ENCODE peak calls at places on chromosome 5, in four cellular contexts. M, I, Z and Q are unnamed samples.

GRCh38 chr5:177476531-177477233 is 3.2 kb upstream of the DBN1 start:
- DNase-seq in M (no peak), I (peak; percentile 68), Z (no peak), Q (no peak)

GRCh38 chr5:169288066-169288753 is 12.7 kb downstream of the SLIT3 start:
- DNase-seq in M (no peak), I (no peak), Z (no peak), Q (no peak)

GRCh38 chr5:31361234-31361633 is 167.7 kb downstream of the CDH6 start:
- DNase-seq in M (no peak), I (peak; percentile 76), Z (no peak), Q (no peak)

GRCh38 chr5:14185336-14186131 is 42.4 kb downstream of the TRIO start:
- DNase-seq in M (peak; percentile 25), I (peak; percentile 77), Z (no peak), Q (no peak)

GRCh38 chr5:176806137-176806536 is 4.2 kb upstream of the UNC5A start:
- DNase-seq in M (no peak), I (peak; percentile 18), Z (no peak), Q (no peak)

GRCh38 chr5:150514708-150515211 is 6.8 kb downstream of the NDST1 start:
- DNase-seq in M (no peak), I (peak; percentile 54), Z (no peak), Q (no peak)

GRCh38 chr5:51226420-51226735 is 156.9 kb upstream of the ISL1 start:
- DNase-seq in M (no peak), I (no peak), Z (no peak), Q (no peak)

GRCh38 chr5:124996764-124997077 is 250.3 kb upstream of the ZNF608 start:
- DNase-seq in M (no peak), I (peak; percentile 56), Z (no peak), Q (no peak)

GRCh38 chr5:172280937-172281336 is 2.6 kb downstream of the UBTD2 start:
- DNase-seq in M (no peak), I (peak; percentile 77), Z (no peak), Q (no peak)

GRCh38 chr5:136420168-136420916 is 55.0 kb upstream of the TRPC7 start:
- DNase-seq in M (no peak), I (no peak), Z (no peak), Q (no peak)

GRCh38 chr5:132090107-132090506 is 16.5 kb downstream of the CSF2 start:
- DNase-seq in M (no peak), I (peak; percentile 93), Z (peak; percentile 58), Q (no peak)

GRCh38 chr5:81819556-81820314 is 68.8 kb upstream of the SSBP2 start:
- DNase-seq in M (no peak), I (peak; percentile 61), Z (no peak), Q (no peak)

GRCh38 chr5:56326116-56326515 is 93.0 kb upstream of the ANKRD55 start:
- DNase-seq in M (no peak), I (no peak), Z (no peak), Q (no peak)

GRCh38 chr5:10642367-10642766 is 78.5 kb downstream of the ANKRD33B start:
- DNase-seq in M (no peak), I (no peak), Z (no peak), Q (no peak)

GRCh38 chr5:61599370-61600140 is 267.5 kb downstream of the ZSWIM6 start:
- DNase-seq in M (no peak), I (peak; percentile 20), Z (peak; percentile 14), Q (no peak)

GRCh38 chr5:122492675-122493074 is 180.6 kb downstream of the SNCAIP start:
- DNase-seq in M (no peak), I (no peak), Z (no peak), Q (no peak)

GRCh38 chr5:122099060-122099790 is 21.2 kb upstream of the LOX start:
- DNase-seq in M (no peak), I (peak; percentile 90), Z (no peak), Q (no peak)

GRCh38 chr5:177468329-177469058 is 4.9 kb downstream of the DBN1 start:
- DNase-seq in M (peak; percentile 58), I (peak; percentile 70), Z (peak; percentile 51), Q (no peak)

GRCh38 chr5:73300520-73301207 is 127.7 kb downstream of the TMEM174 start:
- DNase-seq in M (no peak), I (no peak), Z (no peak), Q (no peak)

GRCh38 chr5:32030226-32030625 is 143.9 kb downstream of the GOLPH3 start:
- DNase-seq in M (no peak), I (no peak), Z (no peak), Q (no peak)

GRCh38 chr5:76153996-76154395 is 70.8 kb downstream of the SV2C start:
- DNase-seq in M (no peak), I (no peak), Z (no peak), Q (no peak)

GRCh38 chr5:88674262-88675158 is 208.5 kb downstream of the MEF2C start:
- DNase-seq in M (no peak), I (no peak), Z (no peak), Q (peak; percentile 80)

GRCh38 chr5:116402235-116402634 is 172.4 kb downstream of the SEMA6A start:
- DNase-seq in M (no peak), I (no peak), Z (no peak), Q (no peak)

GRCh38 chr5:42875785-42876374 is 64.2 kb upstream of the SELENOP start:
- DNase-seq in M (no peak), I (no peak), Z (no peak), Q (no peak)

GRCh38 chr5:146785065-146785464 is 93.5 kb downstream of the PPP2R2B start:
- DNase-seq in M (no peak), I (no peak), Z (no peak), Q (no peak)

GRCh38 chr5:19547640-19548039 is 440.4 kb downstream of the CDH18 start:
- DNase-seq in M (no peak), I (peak; percentile 1), Z (no peak), Q (no peak)

GRCh38 chr5:153350192-153350883 is 140.1 kb upstream of the GRIA1 start:
- DNase-seq in M (no peak), I (no peak), Z (no peak), Q (no peak)

GRCh38 chr5:99702565-99702964 is 773.8 kb upstream of the CHD1 start:
- DNase-seq in M (no peak), I (no peak), Z (no peak), Q (no peak)

GRCh38 chr5:108753877-108754276 is 6.2 kb downstream of the FER start:
- DNase-seq in M (no peak), I (peak; percentile 72), Z (no peak), Q (no peak)

GRCh38 chr5:159095882-159096554 is 3.7 kb downstream of the EBF1 start:
- DNase-seq in M (peak; percentile 20), I (no peak), Z (no peak), Q (peak; percentile 44)

GRCh38 chr5:174751154-174751990 is 27.0 kb downstream of the MSX2 start:
- DNase-seq in M (no peak), I (no peak), Z (no peak), Q (no peak)

GRCh38 chr5:96978812-96979449 is 43.1 kb downstream of the LNPEP start:
- DNase-seq in M (no peak), I (peak; percentile 78), Z (peak; percentile 19), Q (no peak)

GRCh38 chr5:131587541-131587940 is 47.5 kb downstream of the RAPGEF6 start:
- DNase-seq in M (no peak), I (peak; percentile 47), Z (no peak), Q (no peak)

GRCh38 chr5:132498686-132499271 is 8.2 kb upstream of the IRF1 start:
- DNase-seq in M (no peak), I (peak; percentile 20), Z (no peak), Q (no peak)

DNA sequence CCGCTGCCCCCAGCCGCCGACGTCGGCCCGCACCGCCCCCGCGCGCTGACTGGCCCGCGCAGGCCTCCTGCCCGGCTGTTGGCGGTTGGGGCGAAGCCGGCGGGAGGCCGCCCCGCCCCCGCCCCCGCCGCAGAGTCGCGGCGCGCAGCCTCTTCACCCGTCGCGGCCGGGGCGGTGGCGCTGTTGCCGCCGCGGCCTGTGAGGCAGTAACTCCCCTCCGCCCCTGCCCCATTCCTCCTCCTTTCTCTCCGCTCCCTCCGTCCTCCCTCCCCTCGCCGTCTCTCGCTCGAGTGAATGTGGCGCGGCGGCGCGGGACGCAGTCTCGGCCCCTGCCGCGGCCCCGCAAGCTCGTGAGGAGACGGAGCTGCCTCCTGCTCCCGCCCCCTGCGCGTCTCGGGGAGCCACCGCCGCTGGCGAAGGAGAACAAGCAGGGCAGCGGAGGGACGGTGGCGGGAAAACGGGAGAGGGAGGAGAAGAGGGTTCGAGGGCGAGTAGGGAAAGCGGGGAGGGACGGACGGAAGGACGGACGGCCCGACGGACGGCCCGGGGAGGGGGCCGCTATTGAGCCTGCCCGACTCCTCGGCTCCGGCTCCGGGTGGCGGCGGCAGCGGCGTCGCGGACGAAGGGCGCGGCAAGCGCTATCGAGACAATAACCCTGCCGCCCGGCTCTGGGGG is 637 bp upstream of the ERBIN start:
- DNase-seq in M (peak; percentile 87), I (peak; percentile 85), Z (peak; percentile 43), Q (peak; percentile 92)
- TF ChIP-seq CTCF in M (peak; percentile 33), I (peak; percentile 51), Z (peak; percentile 32), Q (peak; percentile 26)

DNA sequence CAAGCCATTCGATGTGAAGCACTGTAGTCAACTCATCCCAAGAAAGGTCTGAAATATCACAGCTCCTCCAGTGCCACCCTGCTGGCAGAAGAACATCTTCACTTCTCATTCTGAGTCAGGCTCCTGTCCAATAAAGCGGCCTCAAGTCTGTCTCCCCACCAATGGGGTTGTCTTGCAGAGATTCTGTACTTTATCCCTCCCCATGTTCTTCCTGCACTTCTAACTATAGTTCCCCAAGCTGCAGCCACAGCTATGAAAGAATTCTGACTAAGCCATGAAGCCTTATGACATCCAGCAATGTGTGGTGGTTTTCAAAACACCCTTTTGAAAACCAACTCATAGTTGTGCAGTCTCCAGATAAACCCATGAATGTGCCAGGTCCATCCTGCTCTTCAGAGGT is 6.8 kb downstream of the MACROH2A1 start:
- DNase-seq in M (no peak), I (peak; percentile 88), Z (no peak), Q (no peak)
- H3K36me3 ChIP-seq in M (no peaks in the 10 kb centered on the region), I (peaks cover 13% of the 10 kb centered on the region), Z (peaks cover 4% of the 10 kb centered on the region), Q (no peaks in the 10 kb centered on the region)

GRCh38 chr5:95812100-95812472 is 10.4 kb downstream of the GLRX start:
- DNase-seq in M (no peak), I (peak; percentile 74), Z (no peak), Q (no peak)
- TF ChIP-seq CTCF in M (no peak), I (no peak), Z (no peak), Q (no peak)

GRCh38 chr5:179833056-179833708 is 12.5 kb downstream of the SQSTM1 start:
- DNase-seq in M (no peak), I (no peak), Z (no peak), Q (no peak)
- H3K36me3 ChIP-seq in M (peaks cover 12% of the 10 kb centered on the region), I (peaks cover 76% of the 10 kb centered on the region), Z (peaks cover 59% of the 10 kb centered on the region), Q (peaks cover 45% of the 10 kb centered on the region)

GRCh38 chr5:1144089-1144488 is 32.2 kb upstream of the SLC12A7 start:
- DNase-seq in M (no peak), I (no peak), Z (no peak), Q (no peak)
- TF ChIP-seq CTCF in M (no peak), I (no peak), Z (no peak), Q (no peak)